ENCODE peak calls at places on chromosome 10, in five cellular contexts. I is epithelial cell of esophagus, O is T-helper 2 cell, R is anterior cingulate cortex, H is cardiac muscle cell. X is an unnamed sample.

GRCh38 chr10:33116293-33116697 is 158.3 kb upstream of the ITGB1 start:
- DNase-seq in I (no peak), O (peak), R (no peak), H (peak), X (no peak)

GRCh38 chr10:15120523-15120922 is 23.4 kb downstream of the RPP38 start:
- DNase-seq in I (peak), O (no peak), R (no peak), H (peak), X (peak)

GRCh38 chr10:690227-691161 is 1.0 kb upstream of the DIP2C start:
- DNase-seq in I (no peak), O (no peak), R (no peak), H (no peak), X (no peak)

GRCh38 chr10:126519992-126520391 is 131.7 kb upstream of the ADAM12 start:
- DNase-seq in I (no peak), O (no peak), R (no peak), H (no peak), X (no peak)

GRCh38 chr10:124145109-124145860 is 51.9 kb upstream of the CHST15 start:
- DNase-seq in I (peak), O (no peak), R (no peak), H (peak), X (peak)

GRCh38 chr10:127453706-127454105 is 95.4 kb upstream of the NPS start:
- DNase-seq in I (no peak), O (no peak), R (no peak), H (no peak), X (no peak)

GRCh38 chr10:6607187-6607586 is 27.1 kb upstream of the PRKCQ start:
- DNase-seq in I (no peak), O (peak), R (no peak), H (no peak), X (no peak)

GRCh38 chr10:14603539-14604102 is 171.1 kb downstream of the FAM107B start:
- DNase-seq in I (no peak), O (no peak), R (no peak), H (no peak), X (no peak)

GRCh38 chr10:117684673-117685211 is 142.2 kb downstream of the EMX2 start:
- DNase-seq in I (peak), O (no peak), R (no peak), H (peak), X (no peak)

GRCh38 chr10:71683301-71683700 is 36.3 kb downstream of the C10orf105 start:
- DNase-seq in I (no peak), O (no peak), R (peak), H (no peak), X (no peak)

GRCh38 chr10:71584902-71585578 is 134.5 kb downstream of the C10orf105 start:
- DNase-seq in I (no peak), O (no peak), R (no peak), H (peak), X (no peak)

GRCh38 chr10:9833871-9834454 is 1183.7 kb upstream of the CELF2 start:
- DNase-seq in I (peak), O (no peak), R (no peak), H (no peak), X (no peak)

GRCh38 chr10:103854265-103854686 is 1.1 kb downstream of the SH3PXD2A start:
- DNase-seq in I (no peak), O (no peak), R (no peak), H (no peak), X (no peak)

GRCh38 chr10:4331150-4331549 is 494.9 kb upstream of the AKR1E2 start:
- DNase-seq in I (peak), O (no peak), R (no peak), H (no peak), X (no peak)

GRCh38 chr10:53135213-53135896 is 362.8 kb upstream of the MBL2 start:
- DNase-seq in I (no peak), O (no peak), R (no peak), H (no peak), X (no peak)

GRCh38 chr10:78457804-78458483 is 424.3 kb downstream of the RPS24 start:
- DNase-seq in I (no peak), O (no peak), R (no peak), H (peak), X (peak)

GRCh38 chr10:36345770-36346169 is 703.7 kb upstream of the FZD8 start:
- DNase-seq in I (no peak), O (no peak), R (no peak), H (peak), X (no peak)

GRCh38 chr10:77308084-77308732 is 329.4 kb downstream of the KCNMA1 start:
- DNase-seq in I (no peak), O (no peak), R (no peak), H (no peak), X (no peak)

GRCh38 chr10:102334106-102334505 is 61.4 kb upstream of the NFKB2 start:
- DNase-seq in I (no peak), O (no peak), R (no peak), H (peak), X (no peak)

GRCh38 chr10:15313844-15314243 is 57.2 kb downstream of the FAM171A1 start:
- DNase-seq in I (no peak), O (no peak), R (peak), H (peak), X (no peak)

GRCh38 chr10:75019360-75019759 is 92.1 kb upstream of the SAMD8 start:
- DNase-seq in I (peak), O (no peak), R (no peak), H (peak), X (no peak)

GRCh38 chr10:11204355-11204879 is 186.7 kb downstream of the CELF2 start:
- DNase-seq in I (no peak), O (no peak), R (no peak), H (no peak), X (no peak)

GRCh38 chr10:72340510-72340895 is 14.2 kb downstream of the DNAJB12 start:
- DNase-seq in I (peak), O (peak), R (no peak), H (peak), X (no peak)

GRCh38 chr10:3264178-3264867 is 91.7 kb upstream of the PITRM1 start:
- DNase-seq in I (no peak), O (no peak), R (no peak), H (no peak), X (no peak)

GRCh38 chr10:110566472-110567200 is 859 bp upstream of the SMC3 start:
- DNase-seq in I (no peak), O (no peak), R (no peak), H (no peak), X (no peak)

GRCh38 chr10:103752680-103753248 is 102.6 kb downstream of the SH3PXD2A start:
- DNase-seq in I (no peak), O (no peak), R (no peak), H (no peak), X (no peak)

GRCh38 chr10:132544744-132545658 is 7.4 kb downstream of the INPP5A start:
- DNase-seq in I (no peak), O (no peak), R (no peak), H (no peak), X (no peak)

GRCh38 chr10:36354633-36355032 is 712.5 kb upstream of the FZD8 start:
- DNase-seq in I (no peak), O (no peak), R (no peak), H (no peak), X (no peak)

GRCh38 chr10:70324341-70324861 is 40.6 kb upstream of the NPFFR1 start:
- DNase-seq in I (no peak), O (no peak), R (no peak), H (no peak), X (no peak)

X was measured in GM04503.